ENCODE peak calls at places on chromosomes 4 and X, in ten cellular contexts. H is PC-3; W is MCF 10A; N is omental fat pad; K is endodermal cell; I is effector CD8-positive, alpha-beta T cell; L is endothelial cell; T is EH; J is cardiac fibroblast; Z is Calu3. B is an unnamed sample.

GRCh38 chrX:9204560-9204959 is 170.6 kb upstream of the FAM9B start:
- DNase-seq in H (peak; percentile 78), W (peak; percentile 22), N (no peak), K (no peak), I (no peak), L (no peak), T (peak; percentile 3), J (peak; percentile 13), Z (no peak), B (no peak)

GRCh38 chrX:43720082-43720481 is 64.0 kb downstream of the MAOA start:
- DNase-seq in H (no peak), W (no peak), N (no peak), K (no peak), I (no peak), L (no peak), T (no peak), J (no peak), Z (no peak), B (no peak)

GRCh38 chr4:103754844-103755243 is 35.1 kb upstream of the TACR3 start:
- DNase-seq in H (peak; percentile 13), W (peak; percentile 98), N (no peak), K (no peak), I (no peak), L (no peak), T (no peak), J (peak; percentile 0), Z (peak; percentile 53), B (peak; percentile 5)

GRCh38 chr4:13984996-13985780 is 357.7 kb upstream of the BOD1L1 start:
- DNase-seq in H (no peak), W (peak; percentile 46), N (no peak), K (no peak), I (no peak), L (no peak), T (peak; percentile 81), J (peak; percentile 83), Z (no peak), B (no peak)

GRCh38 chrX:13340182-13340791 is 20.4 kb upstream of the ATXN3L start:
- DNase-seq in H (no peak), W (no peak), N (no peak), K (no peak), I (no peak), L (no peak), T (peak; percentile 66), J (no peak), Z (no peak), B (no peak)

GRCh38 chrX:152632445-152633097 is 5.1 kb upstream of the GABRQ start:
- DNase-seq in H (peak; percentile 69), W (peak; percentile 69), N (peak; percentile 79), K (peak; percentile 87), I (no peak), L (peak; percentile 65), T (peak; percentile 40), J (peak; percentile 54), Z (peak; percentile 72), B (peak; percentile 55)

GRCh38 chrX:138771042-138771441 is 59.5 kb upstream of the FGF13 start:
- DNase-seq in H (no peak), W (no peak), N (no peak), K (no peak), I (no peak), L (no peak), T (no peak), J (no peak), Z (no peak), B (no peak)

GRCh38 chrX:14832591-14832990 is 40.3 kb downstream of the FANCB start:
- DNase-seq in H (no peak), W (no peak), N (no peak), K (no peak), I (no peak), L (no peak), T (peak; percentile 41), J (peak; percentile 5), Z (no peak), B (no peak)

GRCh38 chr4:88320174-88320779 is 35.9 kb upstream of the PPM1K start:
- DNase-seq in H (peak; percentile 36), W (no peak), N (no peak), K (no peak), I (no peak), L (no peak), T (no peak), J (peak; percentile 20), Z (peak; percentile 2), B (no peak)

GRCh38 chr4:1683903-1684755 is at the start of gene FAM53A:
- DNase-seq in H (peak; percentile 85), W (peak; percentile 88), N (peak; percentile 92), K (peak; percentile 98), I (peak; percentile 89), L (peak; percentile 91), T (peak; percentile 89), J (peak; percentile 82), Z (peak; percentile 96), B (peak; percentile 95)

GRCh38 chr4:140135529-140136021 is 18.4 kb downstream of the MAML3 start:
- DNase-seq in H (peak; percentile 17), W (no peak), N (peak; percentile 41), K (no peak), I (no peak), L (no peak), T (peak; percentile 56), J (peak; percentile 9), Z (no peak), B (peak; percentile 57)

GRCh38 chr4:87465739-87466366 is 43.5 kb downstream of the NUDT9 start:
- DNase-seq in H (peak; percentile 64), W (peak; percentile 50), N (no peak), K (no peak), I (no peak), L (peak; percentile 7), T (peak; percentile 58), J (peak; percentile 77), Z (peak; percentile 7), B (peak; percentile 55)

GRCh38 chrX:115259238-115259875 is 25.5 kb upstream of the LRCH2 start:
- DNase-seq in H (no peak), W (no peak), N (no peak), K (no peak), I (no peak), L (no peak), T (peak; percentile 42), J (no peak), Z (no peak), B (peak; percentile 36)